ENCODE peak calls at places on chromosomes 7 and 10, in six cellular contexts. One of them, this sample, is unnamed.

GRCh38 chr7:24706211-24707165 is 50.8 kb downstream of the GSDME start:
- DNase-seq in astrocyte of the spinal cord: no peak
- DNase-seq in GM20000: no peak
- DNase-seq in fibroblast of lung: no peak
- DNase-seq in stimulated activated CD4-positive, alpha-beta T cell treated with anti-CD3 and anti-CD28 coated beads, TNF-alpha, amount 100 ng/mL, for 4 hours: no peak
- DNase-seq in mucosa of gallbladder: peak
- DNase-seq in this sample: no peak

GRCh38 chr7:45198986-45199385 is 41.4 kb downstream of the RAMP3 start:
- DNase-seq in astrocyte of the spinal cord: no peak
- DNase-seq in GM20000: no peak
- DNase-seq in stimulated activated CD4-positive, alpha-beta T cell treated with anti-CD3 and anti-CD28 coated beads, TNF-alpha, amount 100 ng/mL, for 4 hours: no peak
- DNase-seq in fibroblast of lung: no peak
- DNase-seq in mucosa of gallbladder: no peak
- DNase-seq in this sample: no peak

GRCh38 chr7:100566018-100566531 is 7.6 kb downstream of the SAP25 start:
- DNase-seq in GM20000: no peak
- DNase-seq in fibroblast of lung: no peak
- DNase-seq in mucosa of gallbladder: no peak
- DNase-seq in stimulated activated CD4-positive, alpha-beta T cell treated with anti-CD3 and anti-CD28 coated beads, TNF-alpha, amount 100 ng/mL, for 4 hours: no peak
- DNase-seq in astrocyte of the spinal cord: no peak
- DNase-seq in this sample: no peak

GRCh38 chr10:12333382-12334185 is 15.8 kb upstream of the CAMK1D start:
- DNase-seq in stimulated activated CD4-positive, alpha-beta T cell treated with anti-CD3 and anti-CD28 coated beads, TNF-alpha, amount 100 ng/mL, for 4 hours: no peak
- DNase-seq in GM20000: peak
- DNase-seq in astrocyte of the spinal cord: peak
- DNase-seq in mucosa of gallbladder: peak
- DNase-seq in fibroblast of lung: peak
- DNase-seq in this sample: no peak

GRCh38 chr7:46286346-46286745 is 365.3 kb upstream of the IGFBP3 start:
- DNase-seq in astrocyte of the spinal cord: no peak
- DNase-seq in stimulated activated CD4-positive, alpha-beta T cell treated with anti-CD3 and anti-CD28 coated beads, TNF-alpha, amount 100 ng/mL, for 4 hours: no peak
- DNase-seq in fibroblast of lung: no peak
- DNase-seq in GM20000: no peak
- DNase-seq in mucosa of gallbladder: no peak
- DNase-seq in this sample: no peak

GRCh38 chr7:55177589-55178261 is 158.9 kb downstream of the EGFR start:
- DNase-seq in astrocyte of the spinal cord: peak
- DNase-seq in GM20000: no peak
- DNase-seq in stimulated activated CD4-positive, alpha-beta T cell treated with anti-CD3 and anti-CD28 coated beads, TNF-alpha, amount 100 ng/mL, for 4 hours: no peak
- DNase-seq in mucosa of gallbladder: peak
- DNase-seq in fibroblast of lung: peak
- DNase-seq in this sample: no peak

GRCh38 chr10:28930520-28931495 is 253.5 kb downstream of the BAMBI start:
- DNase-seq in fibroblast of lung: no peak
- DNase-seq in GM20000: no peak
- DNase-seq in stimulated activated CD4-positive, alpha-beta T cell treated with anti-CD3 and anti-CD28 coated beads, TNF-alpha, amount 100 ng/mL, for 4 hours: no peak
- DNase-seq in astrocyte of the spinal cord: no peak
- DNase-seq in mucosa of gallbladder: no peak
- DNase-seq in this sample: no peak

GRCh38 chr7:117008849-117009531 is 55.7 kb downstream of the ST7 start:
- DNase-seq in astrocyte of the spinal cord: peak
- DNase-seq in GM20000: no peak
- DNase-seq in mucosa of gallbladder: no peak
- DNase-seq in stimulated activated CD4-positive, alpha-beta T cell treated with anti-CD3 and anti-CD28 coated beads, TNF-alpha, amount 100 ng/mL, for 4 hours: no peak
- DNase-seq in fibroblast of lung: peak
- DNase-seq in this sample: no peak

GRCh38 chr10:132938472-132939329 is 3.7 kb downstream of the CFAP46 start:
- DNase-seq in GM20000: no peak
- DNase-seq in stimulated activated CD4-positive, alpha-beta T cell treated with anti-CD3 and anti-CD28 coated beads, TNF-alpha, amount 100 ng/mL, for 4 hours: no peak
- DNase-seq in mucosa of gallbladder: no peak
- DNase-seq in fibroblast of lung: no peak
- DNase-seq in astrocyte of the spinal cord: no peak
- DNase-seq in this sample: no peak

This sample was measured in substantia nigra.